ENCODE peak calls at places on chromosomes 16 and 17, in six cellular contexts. H, M, T, D, C and F are unnamed samples.

GRCh38 chr16:84194470-84195200 is 3.7 kb downstream of the ADAD2 start:
- DNase-seq in T (no peak), M (no peak), C (no peak), D (no peak), H (peak), F (no peak)

GRCh38 chr17:77475012-77475976 is 334.5 kb downstream of the SEC14L1 start:
- DNase-seq in T (no peak), C (no peak), H (peak), M (no peak), D (peak), F (peak)

GRCh38 chr17:71180801-71181385 is 939.9 kb upstream of the SOX9 start:
- DNase-seq in T (no peak), M (no peak), H (no peak), C (peak), D (peak), F (peak)

GRCh38 chr16:14301150-14302030 is 230.3 kb downstream of the MRTFB start:
- DNase-seq in D (peak), M (no peak), H (no peak), T (peak), C (peak), F (no peak)

GRCh38 chr17:48427598-48427997 is 2.4 kb downstream of the SKAP1 start:
- DNase-seq in M (no peak), C (peak), T (no peak), H (no peak), D (no peak), F (no peak)

GRCh38 chr16:86099326-86099725 is 200.4 kb downstream of the IRF8 start:
- DNase-seq in D (no peak), M (no peak), T (no peak), C (no peak), H (no peak), F (no peak)

GRCh38 chr17:681738-682137 is 32.9 kb downstream of the VPS53 start:
- DNase-seq in D (peak), M (no peak), C (no peak), H (no peak), T (no peak), F (no peak)

GRCh38 chr17:43861960-43862359 is 15.0 kb downstream of the CD300LG start:
- DNase-seq in C (no peak), D (no peak), T (no peak), H (no peak), M (no peak), F (no peak)

GRCh38 chr16:88792078-88792550 is 7.1 kb upstream of the PIEZO1 start:
- DNase-seq in H (no peak), C (no peak), M (no peak), T (no peak), D (no peak), F (no peak)

GRCh38 chr16:30458561-30459394 is 13.1 kb upstream of the SEPHS2 start:
- DNase-seq in H (peak), T (peak), M (peak), C (peak), D (no peak), F (no peak)

GRCh38 chr17:49225554-49226236 is 4.9 kb downstream of the PHOSPHO1 start:
- DNase-seq in M (no peak), T (no peak), H (no peak), C (no peak), D (no peak), F (no peak)

GRCh38 chr16:68995011-68995504 is 110.4 kb upstream of the HAS3 start:
- DNase-seq in D (peak), H (peak), T (no peak), M (no peak), C (no peak), F (no peak)

GRCh38 chr17:46949291-46950174 is 26.6 kb downstream of the GOSR2 start:
- DNase-seq in H (no peak), C (no peak), T (no peak), D (no peak), M (no peak), F (no peak)

GRCh38 chr16:56401482-56401881 is 23.9 kb downstream of the AMFR start:
- DNase-seq in H (no peak), C (no peak), T (no peak), D (no peak), M (no peak), F (no peak)

GRCh38 chr16:80804451-80805383 is at the start of gene CDYL2:
- DNase-seq in C (peak), M (peak), T (peak), D (peak), H (no peak), F (no peak)

GRCh38 chr17:4948997-4949320 is 629 bp upstream of the PFN1 start:
- DNase-seq in M (no peak), C (peak), H (peak), D (peak), T (peak), F (no peak)

GRCh38 chr16:88719267-88719932 is 13.1 kb downstream of the CTU2 start:
- DNase-seq in C (peak), M (no peak), H (no peak), T (no peak), D (no peak), F (no peak)

GRCh38 chr16:84446596-84447392 is 57.7 kb downstream of the MEAK7 start:
- DNase-seq in T (no peak), D (no peak), M (no peak), H (no peak), C (no peak), F (no peak)

GRCh38 chr16:84369105-84369504 is 767 bp downstream of the ATP2C2 start:
- DNase-seq in T (no peak), M (no peak), C (no peak), D (no peak), H (no peak), F (no peak)

GRCh38 chr16:87328846-87329245 is 11.7 kb upstream of the C16orf95 start:
- DNase-seq in T (no peak), M (no peak), D (no peak), H (no peak), C (peak), F (no peak)

GRCh38 chr17:45019177-45019711 is 32.2 kb downstream of the DCAKD start:
- DNase-seq in M (no peak), T (peak), H (no peak), D (peak), C (peak), F (no peak)
- H3K4me3 ChIP-seq in M (no peak), T (peak), H (peak), D (peak), C (peak), F (peak)

GRCh38 chr16:66478733-66479511 is 51.8 kb downstream of the BEAN1 start:
- DNase-seq in M (peak), T (peak), D (peak), H (peak), C (peak), F (no peak)
- H3K27ac ChIP-seq in M (no peak), T (no peak), D (no peak), H (peak), C (no peak), F (no peak)

GRCh38 chr17:2474371-2474770 is 37.3 kb downstream of the METTL16 start:
- DNase-seq in T (no peak), M (no peak), D (no peak), H (no peak), C (no peak), F (no peak)

GRCh38 chr17:2478446-2478845 is 33.2 kb downstream of the METTL16 start:
- DNase-seq in D (no peak), H (peak), T (no peak), M (no peak), C (no peak), F (no peak)

GRCh38 chr17:2475056-2475455 is 36.6 kb downstream of the METTL16 start:
- DNase-seq in D (no peak), M (no peak), H (no peak), C (no peak), T (no peak), F (no peak)
- TF ChIP-seq CTCF in D (no peak), M (no peak), H (no peak), C (no peak), T (no peak), F (no peak)

GRCh38 chr17:20009302-20010098 is at the start of gene SPECC1:
- DNase-seq in H (peak), T (peak), D (no peak), C (peak), M (peak), F (no peak)

GRCh38 chr17:20009052-20009301 is 182 bp upstream of the SPECC1 start:
- DNase-seq in C (no peak), M (peak), H (no peak), D (peak), T (no peak), F (no peak)

GRCh38 chr17:20010886-20011402 is 1.8 kb downstream of the SPECC1 start:
- DNase-seq in D (no peak), T (no peak), H (no peak), M (no peak), C (no peak), F (no peak)

GRCh38 chr17:20008242-20009051 is 712 bp upstream of the SPECC1 start:
- DNase-seq in D (no peak), T (no peak), M (peak), C (peak), H (no peak), F (no peak)

DNA sequence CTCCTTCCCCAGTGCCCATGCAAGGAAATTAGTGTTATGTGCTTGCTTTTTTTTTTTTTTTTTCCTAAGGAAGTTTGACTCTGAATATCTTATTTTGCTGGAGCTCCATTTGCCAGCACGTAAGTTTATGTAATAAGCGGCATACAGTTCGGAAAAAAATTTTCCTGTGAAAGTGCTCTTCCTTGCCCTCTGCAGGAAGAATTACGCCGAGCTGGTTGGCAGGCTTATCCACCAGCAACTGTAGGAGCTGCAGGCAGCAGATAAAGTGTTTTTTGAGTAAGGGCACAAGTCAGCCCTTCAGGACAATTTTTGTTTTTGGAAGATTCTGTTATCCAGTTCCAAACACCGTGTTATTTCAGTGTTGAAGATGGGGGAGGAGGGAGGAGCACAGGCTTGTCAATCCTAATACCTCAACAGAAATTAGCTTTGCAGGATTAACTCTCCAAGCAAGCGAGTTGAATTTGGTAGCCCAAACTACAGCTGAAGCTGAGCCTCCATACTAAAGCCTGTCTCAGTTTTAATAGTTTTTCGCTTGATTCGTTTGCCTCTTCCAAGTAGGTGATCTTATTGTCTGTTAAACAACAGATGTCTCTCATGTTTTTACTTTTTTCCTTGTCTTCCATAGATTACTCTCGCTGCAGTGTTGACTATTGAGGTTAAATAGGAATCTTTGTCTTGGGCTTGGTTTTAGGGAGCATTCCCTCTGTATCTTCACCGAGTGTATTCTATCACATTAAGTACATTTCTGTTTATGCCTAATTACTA is 1.1 kb downstream of the SPECC1 start:
- DNase-seq in T (peak), D (peak), M (no peak), C (peak), H (peak), F (peak)
- H3K4me3 ChIP-seq in T (peak), D (peak), M (peak), C (peak), H (peak), F (peak)

GRCh38 chr17:81097134-81097942 is 62.4 kb downstream of the BAIAP2 start:
- DNase-seq in C (peak), T (peak), H (no peak), D (peak), M (peak), F (peak)
- H3K27ac ChIP-seq in C (peak), T (peak), H (no peak), D (no peak), M (no peak), F (peak)

DNA sequence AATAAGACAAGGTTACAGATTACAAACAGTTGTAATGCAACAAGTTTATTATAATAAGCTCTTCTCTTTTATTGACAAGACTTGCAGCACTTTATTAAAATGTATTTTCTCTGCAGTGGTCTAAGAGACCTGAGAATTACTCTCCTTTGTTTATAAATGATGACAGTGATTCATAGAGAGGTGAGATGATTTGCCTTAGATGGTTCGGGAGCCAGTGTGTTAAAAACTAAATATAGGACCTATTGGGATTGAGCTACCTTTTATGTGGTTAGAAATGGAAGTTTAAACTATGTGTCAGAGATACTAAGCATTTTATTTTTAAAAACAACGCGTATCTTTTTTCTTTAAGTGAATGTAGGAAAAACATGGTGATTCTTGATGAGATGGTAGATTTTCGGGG is 2.9 kb upstream of the KRTAP3-3 start:
- DNase-seq in C (no peak), D (no peak), M (no peak), T (no peak), H (no peak), F (no peak)
- TF ChIP-seq CTCF in C (no peak), D (no peak), M (no peak), T (no peak), H (no peak), F (no peak)